ENCODE peak calls at places on chromosomes 2 and 18, in seven cellular contexts. K is naive thymus-derived CD4-positive, alpha-beta T cell; Z is ovary; J is body of pancreas; U is CD8-positive, alpha-beta memory T cell; O is astrocyte; P is tibial nerve. G is an unnamed sample. For H3K9me3, the result is how much of the 10 kb centered on the place peaks cover.

GRCh38 chr2:211837706-211838105 is 700.9 kb downstream of the ERBB4 start:
- DNase-seq in U (no peak), J (no peak), O (no peak), Z (no peak), P (no peak), K (no peak), G (no peak)

GRCh38 chr2:22485456-22485855 is 899.5 kb upstream of the KLHL29 start:
- DNase-seq in U (no peak), J (no peak), Z (no peak), K (no peak), O (no peak), P (no peak), G (no peak)

GRCh38 chr2:184877909-184878308 is 279.6 kb downstream of the ZNF804A start:
- DNase-seq in O (peak), J (no peak), U (no peak), K (no peak), Z (no peak), P (no peak), G (no peak)

GRCh38 chr2:117481608-117482007 is 332.9 kb upstream of the DDX18 start:
- DNase-seq in U (no peak), P (no peak), K (no peak), J (no peak), O (no peak), Z (no peak), G (no peak)

GRCh38 chr2:186459009-186459408 is 27.1 kb upstream of the ZC3H15 start:
- DNase-seq in Z (no peak), O (peak), J (no peak), U (no peak), P (no peak), K (no peak), G (no peak)

GRCh38 chr2:53827398-53828175 is 32.2 kb downstream of the GPR75 start:
- DNase-seq in P (no peak), J (no peak), Z (no peak), K (no peak), U (no peak), O (peak), G (no peak)

GRCh38 chr2:8487461-8487932 is 194.4 kb upstream of the ID2 start:
- DNase-seq in P (no peak), J (no peak), U (no peak), O (peak), K (no peak), Z (no peak), G (no peak)

GRCh38 chr2:150143087-150143536 is 344.4 kb downstream of the RND3 start:
- DNase-seq in O (peak), J (no peak), Z (no peak), P (no peak), K (no peak), U (no peak), G (no peak)

GRCh38 chr2:41737888-41738287 is 309.9 kb upstream of the PKDCC start:
- DNase-seq in Z (no peak), K (no peak), U (no peak), J (no peak), P (no peak), O (no peak), G (no peak)

GRCh38 chr2:109351164-109351756 is 222.3 kb downstream of the SH3RF3 start:
- DNase-seq in P (no peak), Z (no peak), J (peak), U (no peak), O (peak), K (no peak), G (no peak)

GRCh38 chr2:98528349-98528748 is 80.0 kb downstream of the COA5 start:
- DNase-seq in U (no peak), P (no peak), Z (no peak), J (no peak), O (no peak), K (no peak), G (no peak)

GRCh38 chr2:22274611-22275010 is 1110.4 kb upstream of the KLHL29 start:
- DNase-seq in O (no peak), J (no peak), K (no peak), P (no peak), Z (no peak), U (no peak), G (no peak)

GRCh38 chr2:234887277-234887676 is 64.5 kb upstream of the SH3BP4 start:
- DNase-seq in O (no peak), Z (no peak), P (no peak), K (no peak), J (no peak), U (no peak), G (no peak)

GRCh38 chr2:26577442-26578433 is 63.4 kb downstream of the CIB4 start:
- DNase-seq in J (peak), U (peak), K (peak), O (peak), Z (peak), P (peak), G (peak)

GRCh38 chr2:181123798-181124217 is 143.4 kb downstream of the UBE2E3 start:
- DNase-seq in Z (no peak), K (peak), J (no peak), U (peak), P (no peak), O (peak), G (peak)

GRCh38 chr2:111169268-111169667 is 48.6 kb downstream of the BCL2L11 start:
- DNase-seq in O (no peak), P (no peak), U (no peak), Z (no peak), J (no peak), K (no peak), G (no peak)

GRCh38 chr2:188573453-188573852 is 281.8 kb downstream of the GULP1 start:
- DNase-seq in J (no peak), O (no peak), Z (no peak), U (no peak), K (no peak), P (no peak), G (no peak)

GRCh38 chr18:70709720-70710119 is 420.9 kb downstream of the SOCS6 start:
- DNase-seq in U (no peak), O (no peak), Z (no peak), P (no peak), K (no peak), J (no peak), G (no peak)

GRCh38 chr18:70709124-70709523 is 420.3 kb downstream of the SOCS6 start:
- DNase-seq in J (no peak), K (no peak), Z (no peak), P (no peak), U (no peak), O (no peak), G (no peak)

GRCh38 chr18:70700496-70700895 is 411.7 kb downstream of the SOCS6 start:
- DNase-seq in O (no peak), P (no peak), U (no peak), J (no peak), Z (no peak), K (no peak), G (no peak)

GRCh38 chr18:70705831-70706416 is 417.1 kb downstream of the SOCS6 start:
- DNase-seq in Z (no peak), U (no peak), J (no peak), P (no peak), K (no peak), O (no peak), G (no peak)
- H3K9me3 ChIP-seq in Z (under half), U (under half), J (under half), P (under half), K (under half), O (under half), G (under half)

GRCh38 chr2:82641781-82642180 is 1817.3 kb downstream of the SUCLG1 start:
- DNase-seq in O (peak), K (no peak), U (no peak), P (no peak), J (no peak), Z (no peak), G (no peak)

GRCh38 chr2:82636411-82637020 is 1822.6 kb downstream of the SUCLG1 start:
- DNase-seq in K (no peak), Z (no peak), P (no peak), U (no peak), O (no peak), J (no peak), G (no peak)
- H3K9me3 ChIP-seq in K (under half), Z (under half), P (under half), U (under half), O (under half), J (under half), G (under half)

GRCh38 chr18:78774741-78775141 is 204.9 kb upstream of the SALL3 start:
- DNase-seq in K (no peak), Z (no peak), J (no peak), U (no peak), P (no peak), O (no peak), G (no peak)
- H3K9me3 ChIP-seq in K (under half), Z (under half), J (under half), U (under half), P (under half), O (under half), G (under half)

GRCh38 chr2:239727182-239727775 is 297.9 kb downstream of the NDUFA10 start:
- DNase-seq in O (no peak), Z (peak), J (peak), U (peak), P (no peak), K (no peak), G (no peak)
- H3K9me3 ChIP-seq in O (under half), Z (under half), J (under half), U (under half), P (under half), K (under half), G (under half)

DNA sequence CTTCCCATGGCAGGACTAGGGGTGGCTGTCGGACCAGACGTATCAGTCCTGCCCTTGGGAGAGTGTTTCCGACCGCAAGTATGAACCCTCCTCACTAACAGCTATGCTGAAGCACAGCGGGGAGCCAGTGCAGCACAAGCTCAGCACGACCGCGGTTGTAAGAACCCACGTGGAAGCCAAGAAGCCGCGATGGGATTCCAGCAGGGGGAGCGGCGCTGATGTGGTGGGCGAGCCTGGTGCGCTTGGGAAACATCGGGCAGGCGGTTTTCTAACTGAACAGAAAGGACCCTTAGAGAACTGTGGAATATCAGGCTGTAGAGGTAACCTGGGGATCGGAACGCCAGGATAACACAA is 132.2 kb upstream of the MYCN start:
- DNase-seq in K (no peak), O (no peak), P (no peak), Z (no peak), U (no peak), J (no peak), G (no peak)
- H3K9me3 ChIP-seq in K (under half), O (under half), P (under half), Z (under half), U (under half), J (under half), G (under half)

GRCh38 chr18:72588339-72588738 is 44.2 kb upstream of the CBLN2 start:
- DNase-seq in Z (no peak), J (no peak), O (no peak), P (no peak), K (no peak), U (no peak), G (no peak)
- H3K9me3 ChIP-seq in Z (under half), J (under half), O (under half), P (under half), K (under half), U (under half), G (under half)

GRCh38 chr18:78742346-78742745 is 237.3 kb upstream of the SALL3 start:
- DNase-seq in U (no peak), J (no peak), O (no peak), P (no peak), Z (no peak), K (no peak), G (no peak)
- H3K9me3 ChIP-seq in U (under half), J (under half), O (under half), P (under half), Z (under half), K (under half), G (under half)

G was measured in T-helper 17 cell.